ENCODE peak calls at places on chromosomes 4 and X, in four cellular contexts. E is astrocyte, Y is NT2/D1, P is mammary epithelial cell. Z is an unnamed sample. For H3K9me3, the result is how much of the 10 kb centered on the place peaks cover.

GRCh38 chrX:23134171-23134570 is 134.4 kb downstream of the DDX53 start:
- DNase-seq in E (no peak), Y (no peak), P (no peak), Z (no peak)

GRCh38 chr4:28772066-28772465 is 1911.4 kb downstream of the STIM2 start:
- DNase-seq in E (peak), Y (no peak), P (peak), Z (no peak)

GRCh38 chr4:25953740-25954139 is 39.7 kb downstream of the SMIM20 start:
- DNase-seq in E (peak), Y (no peak), P (peak), Z (peak)

GRCh38 chrX:141301017-141301416 is 58.7 kb upstream of the SPANXC start:
- DNase-seq in E (no peak), Y (no peak), P (no peak), Z (no peak)

GRCh38 chr4:173365359-173365996 is 5.3 kb upstream of the SAP30 start:
- DNase-seq in E (no peak), Y (no peak), P (no peak), Z (no peak)

GRCh38 chrX:151396042-151396826 is 772 bp upstream of the VMA21 start:
- DNase-seq in E (peak), Y (no peak), P (no peak), Z (no peak)

GRCh38 chr4:164700471-164700870 is 53.5 kb upstream of the SMIM31 start:
- DNase-seq in E (no peak), Y (peak), P (no peak), Z (peak)

GRCh38 chr4:21304061-21304541 is 603.8 kb downstream of the PACRGL start:
- DNase-seq in E (no peak), Y (peak), P (no peak), Z (peak)

GRCh38 chrX:110267874-110268273 is 50.0 kb downstream of the AMMECR1 start:
- DNase-seq in E (no peak), Y (no peak), P (no peak), Z (no peak)

GRCh38 chr4:104901438-104901837 is 245.2 kb upstream of the TET2 start:
- DNase-seq in E (peak), Y (peak), P (peak), Z (peak)

GRCh38 chrX:118823263-118824172 is at the start of gene ZCCHC12:
- DNase-seq in E (peak), Y (peak), P (peak), Z (peak)

GRCh38 chr4:14853186-14853946 is 148.9 kb upstream of the CPEB2 start:
- DNase-seq in E (peak), Y (no peak), P (peak), Z (no peak)

GRCh38 chr4:15396157-15396800 is 31.6 kb upstream of the C1QTNF7 start:
- DNase-seq in E (no peak), Y (no peak), P (peak), Z (peak)

GRCh38 chrX:70479970-70480659 is 35.5 kb downstream of the DLG3 start:
- DNase-seq in E (no peak), Y (no peak), P (no peak), Z (peak)

GRCh38 chr4:190014771-190015537 is 12.1 kb downstream of the FRG2 start:
- DNase-seq in E (no peak), Y (no peak), P (no peak), Z (peak)

GRCh38 chrX:38699603-38700110 is 101.6 kb upstream of the MID1IP1 start:
- DNase-seq in E (no peak), Y (no peak), P (no peak), Z (no peak)

GRCh38 chr4:154719087-154719486 is 24.7 kb upstream of the LRAT start:
- DNase-seq in E (peak), Y (no peak), P (peak), Z (no peak)

GRCh38 chrX:87468941-87469340 is 48.7 kb upstream of the KLHL4 start:
- DNase-seq in E (no peak), Y (no peak), P (no peak), Z (no peak)

GRCh38 chr4:108030332-108030731 is 40.6 kb downstream of the HADH start:
- DNase-seq in E (peak), Y (peak), P (peak), Z (peak)

GRCh38 chr4:105092768-105093167 is 53.9 kb upstream of the TET2 start:
- DNase-seq in E (peak), Y (no peak), P (no peak), Z (no peak)

GRCh38 chr4:26248647-26249046 is 72.2 kb upstream of the RBPJ start:
- DNase-seq in E (peak), Y (no peak), P (no peak), Z (no peak)

GRCh38 chrX:79080131-79080530 is 64.4 kb upstream of the GPR174 start:
- DNase-seq in E (peak), Y (no peak), P (no peak), Z (no peak)

GRCh38 chr4:164357957-164358356 is 396.0 kb upstream of the SMIM31 start:
- DNase-seq in E (peak), Y (no peak), P (peak), Z (no peak)

GRCh38 chrX:88621278-88621677 is 125.7 kb upstream of the CPXCR1 start:
- DNase-seq in E (no peak), Y (no peak), P (no peak), Z (no peak)

GRCh38 chr4:17962171-17962570 is 59.4 kb downstream of the LCORL start:
- DNase-seq in E (peak), Y (no peak), P (no peak), Z (no peak)

GRCh38 chr4:173051697-173052096 is 116.9 kb upstream of the GALNT7 start:
- DNase-seq in E (peak), Y (no peak), P (no peak), Z (no peak)

GRCh38 chr4:39410415-39410814 is 3.7 kb downstream of the KLB start:
- DNase-seq in E (no peak), Y (no peak), P (no peak), Z (no peak)

GRCh38 chr4:54165438-54165837 is 63.7 kb upstream of the PDGFRA start:
- DNase-seq in E (peak), Y (no peak), P (peak), Z (no peak)

GRCh38 chrX:55919367-55920221 is 202.0 kb downstream of the RRAGB start:
- DNase-seq in E (no peak), Y (no peak), P (peak), Z (peak)

GRCh38 chr4:7799723-7800122 is 139.9 kb downstream of the AFAP1 start:
- DNase-seq in E (no peak), Y (no peak), P (no peak), Z (no peak)

GRCh38 chr4:154004028-154004427 is 215.1 kb upstream of the SFRP2 start:
- DNase-seq in E (peak), Y (no peak), P (no peak), Z (no peak)

GRCh38 chr4:156677656-156678055 is 293.9 kb downstream of the PDGFC start:
- DNase-seq in E (no peak), Y (no peak), P (no peak), Z (no peak)

GRCh38 chr4:128347175-128347868 is 59.7 kb upstream of the PGRMC2 start:
- DNase-seq in E (no peak), Y (no peak), P (no peak), Z (no peak)

GRCh38 chr4:40992472-40993298 is 221.7 kb downstream of the APBB2 start:
- DNase-seq in E (peak), Y (no peak), P (peak), Z (no peak)

GRCh38 chr4:179695175-179695574 is 2252.9 kb upstream of the AGA start:
- DNase-seq in E (peak), Y (no peak), P (peak), Z (no peak)

GRCh38 chr4:15653864-15654391 is 1.2 kb downstream of the FBXL5 start:
- DNase-seq in E (peak), Y (no peak), P (peak), Z (no peak)

GRCh38 chr4:25117274-25117673 is 43.0 kb downstream of the SEPSECS start:
- DNase-seq in E (no peak), Y (no peak), P (no peak), Z (no peak)

GRCh38 chr4:187090401-187090800 is 366.7 kb upstream of the FAT1 start:
- DNase-seq in E (peak), Y (no peak), P (no peak), Z (no peak)

DNA sequence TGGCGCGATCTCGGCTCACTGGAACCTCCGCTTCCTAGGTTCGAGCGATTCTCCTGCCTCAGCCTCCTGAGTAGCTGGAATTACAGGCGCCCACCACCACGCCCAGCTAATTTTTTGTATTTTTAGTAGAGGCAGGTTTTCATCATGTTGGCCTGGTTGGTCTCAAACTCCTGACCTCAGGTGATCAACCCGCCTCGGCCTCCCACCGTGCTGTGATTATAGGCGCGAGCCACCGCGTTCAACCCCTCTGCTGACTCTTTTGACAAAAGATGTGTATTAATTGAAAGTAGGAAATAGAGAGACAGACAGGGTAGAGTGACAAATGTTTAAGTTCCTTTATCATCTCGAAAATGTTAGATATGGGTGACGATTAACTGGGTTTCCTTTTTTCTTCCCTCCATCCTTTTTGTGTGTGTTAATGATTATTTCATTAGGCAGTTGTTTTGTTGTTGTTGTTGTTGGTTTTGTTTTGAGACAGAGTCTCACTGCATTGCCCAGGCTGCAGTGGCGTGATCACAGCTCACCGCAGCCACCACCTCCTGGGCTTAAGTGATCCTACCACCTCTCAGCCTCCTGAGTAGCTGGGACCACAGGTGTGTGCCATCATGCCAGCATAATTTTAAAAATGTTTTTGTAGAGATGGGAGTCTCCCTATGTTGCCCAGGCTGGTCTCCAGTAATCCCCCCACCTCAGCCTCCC is 79.5 kb downstream of the KDM6A start:
- DNase-seq in E (no peak), Y (no peak), P (no peak), Z (peak)
- H3K9ac ChIP-seq in E (no peak), Y (no peak), P (no peak), Z (peak)

DNA sequence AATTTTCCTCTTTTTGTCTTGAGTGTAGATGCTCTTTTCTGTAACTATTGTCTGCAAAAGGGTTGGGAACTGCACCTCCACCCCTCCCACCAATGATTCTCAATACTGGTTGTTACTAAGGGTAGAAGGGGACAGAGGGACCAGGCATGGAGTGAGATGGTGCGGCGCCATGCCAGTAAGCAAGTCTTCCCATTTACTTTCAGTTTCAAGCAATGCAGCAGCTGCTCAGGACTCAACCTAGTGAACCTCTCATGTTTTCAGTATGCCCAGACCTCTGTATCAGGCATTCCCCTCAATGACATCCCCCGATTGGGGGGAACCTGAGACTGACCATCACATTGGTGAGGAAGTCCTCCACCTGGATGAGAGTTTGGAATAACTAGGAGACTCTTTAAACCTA is 41.5 kb downstream of the ZNF81 start:
- DNase-seq in E (no peak), Y (no peak), P (no peak), Z (no peak)
- H3K9me3 ChIP-seq in E (under half), Y (under half), P (under half), Z (under half)

GRCh38 chr4:2812985-2813384 is 20.1 kb downstream of the SH3BP2 start:
- DNase-seq in E (no peak), Y (no peak), P (no peak), Z (no peak)
- H3K9ac ChIP-seq in E (no peak), Y (no peak), P (no peak), Z (no peak)

DNA sequence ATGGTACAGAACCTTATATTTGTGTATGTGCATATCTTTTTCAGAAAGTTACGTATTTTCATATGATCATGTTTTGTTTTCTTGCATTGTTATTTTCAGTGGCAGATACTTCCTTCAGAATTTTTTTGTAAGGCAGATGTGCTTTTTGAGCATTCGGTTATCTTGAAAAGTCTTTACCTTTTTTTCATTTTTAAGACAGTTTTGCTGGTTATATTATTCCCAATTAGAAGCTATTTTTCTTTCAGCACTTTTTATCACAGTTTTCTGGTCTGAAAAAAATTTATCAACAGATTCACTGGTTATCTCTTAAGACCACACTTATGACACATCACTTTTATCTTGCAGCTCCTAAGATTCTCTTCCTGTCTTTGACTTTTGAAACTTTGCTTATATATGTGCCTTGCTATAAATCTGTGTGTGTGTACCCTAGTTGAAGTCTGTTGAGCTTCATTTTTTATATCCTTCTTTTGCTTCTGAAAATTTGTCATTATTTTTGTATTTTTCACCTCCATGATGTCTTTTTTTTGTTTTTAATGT is 53.1 kb downstream of the ZNF732 start:
- DNase-seq in E (no peak), Y (no peak), P (no peak), Z (no peak)
- H3K9me3 ChIP-seq in E (under half), Y (half or more), P (under half), Z (half or more)

GRCh38 chr4:139668658-139669201 is 3.1 kb downstream of the MGST2 start:
- DNase-seq in E (no peak), Y (no peak), P (no peak), Z (peak)
- H3K9ac ChIP-seq in E (no peak), Y (no peak), P (no peak), Z (peak)

GRCh38 chrX:136259543-136259942 is 8.3 kb upstream of the MAP7D3 start:
- DNase-seq in E (peak), Y (no peak), P (no peak), Z (no peak)
- H3K9me3 ChIP-seq in E (under half), Y (under half), P (under half), Z (under half)

Z was measured in endodermal cell.